ENCODE peak calls at places on chromosomes 13 and 19, in eight cellular contexts. One of them, this sample, is unnamed.
A peak's percentile ranks its signal among the peaks of the same experiment; 100 is the strongest.

GRCh38 chr19:49780861-49781260 is 14.1 kb downstream of the AP2A1 start:
- DNase-seq in IMR-90: no peak
- DNase-seq in heart left ventricle: no peak
- DNase-seq in breast epithelium: no peak
- DNase-seq in suprapubic skin: no peak
- DNase-seq in uterus: no peak
- DNase-seq in prostate gland: no peak
- DNase-seq in H1: no peak
- DNase-seq in this sample: no peak

GRCh38 chr13:104597554-104598240 is 1531.5 kb upstream of the SLC10A2 start:
- DNase-seq in suprapubic skin: no peak
- DNase-seq in prostate gland: no peak
- DNase-seq in breast epithelium: no peak
- DNase-seq in heart left ventricle: no peak
- DNase-seq in H1: no peak
- DNase-seq in IMR-90: no peak
- DNase-seq in uterus: no peak
- DNase-seq in this sample: no peak

GRCh38 chr19:15629003-15629880 is 11.5 kb upstream of the CYP4F3 start:
- DNase-seq in heart left ventricle: peak; percentile 89
- DNase-seq in suprapubic skin: peak; percentile 87
- DNase-seq in prostate gland: peak; percentile 83
- DNase-seq in H1: no peak
- DNase-seq in breast epithelium: peak; percentile 89
- DNase-seq in uterus: peak; percentile 58
- DNase-seq in IMR-90: peak; percentile 19
- DNase-seq in this sample: peak; percentile 92

GRCh38 chr19:2426661-2427322 is 594 bp downstream of the TIMM13 start:
- DNase-seq in H1: no peak
- DNase-seq in IMR-90: peak; percentile 14
- DNase-seq in prostate gland: no peak
- DNase-seq in uterus: no peak
- DNase-seq in heart left ventricle: no peak
- DNase-seq in suprapubic skin: peak; percentile 76
- DNase-seq in breast epithelium: no peak
- DNase-seq in this sample: peak; percentile 53

GRCh38 chr13:36912369-36912768 is 7.7 kb downstream of the SMAD9 start:
- DNase-seq in IMR-90: no peak
- DNase-seq in suprapubic skin: no peak
- DNase-seq in breast epithelium: no peak
- DNase-seq in prostate gland: no peak
- DNase-seq in heart left ventricle: no peak
- DNase-seq in H1: no peak
- DNase-seq in uterus: no peak
- DNase-seq in this sample: no peak

GRCh38 chr13:46101488-46102289 is 3.1 kb downstream of the CPB2 start:
- DNase-seq in prostate gland: no peak
- DNase-seq in H1: no peak
- DNase-seq in suprapubic skin: no peak
- DNase-seq in uterus: no peak
- DNase-seq in heart left ventricle: no peak
- DNase-seq in IMR-90: no peak
- DNase-seq in breast epithelium: no peak
- DNase-seq in this sample: no peak

GRCh38 chr19:13024126-13024957 is 29.1 kb downstream of the NFIX start:
- DNase-seq in H1: no peak
- DNase-seq in suprapubic skin: no peak
- DNase-seq in heart left ventricle: no peak
- DNase-seq in uterus: no peak
- DNase-seq in IMR-90: peak; percentile 45
- DNase-seq in breast epithelium: no peak
- DNase-seq in prostate gland: no peak
- DNase-seq in this sample: no peak

GRCh38 chr19:41416194-41416674 is 10.9 kb downstream of the B3GNT8 start:
- DNase-seq in H1: no peak
- DNase-seq in uterus: no peak
- DNase-seq in breast epithelium: no peak
- DNase-seq in prostate gland: no peak
- DNase-seq in IMR-90: no peak
- DNase-seq in suprapubic skin: no peak
- DNase-seq in heart left ventricle: peak; percentile 42
- DNase-seq in this sample: peak; percentile 91

GRCh38 chr19:18469245-18470107 is 31.5 kb upstream of the ISYNA1 start:
- DNase-seq in breast epithelium: no peak
- DNase-seq in heart left ventricle: peak; percentile 85
- DNase-seq in prostate gland: no peak
- DNase-seq in suprapubic skin: no peak
- DNase-seq in uterus: peak; percentile 65
- DNase-seq in H1: peak; percentile 53
- DNase-seq in IMR-90: peak; percentile 66
- DNase-seq in this sample: peak; percentile 71

GRCh38 chr13:23347601-23348000 is 85.9 kb downstream of the SACS start:
- DNase-seq in IMR-90: no peak
- DNase-seq in suprapubic skin: no peak
- DNase-seq in breast epithelium: no peak
- DNase-seq in heart left ventricle: no peak
- DNase-seq in H1: no peak
- DNase-seq in uterus: no peak
- DNase-seq in prostate gland: no peak
- DNase-seq in this sample: no peak

GRCh38 chr13:73303858-73304257 is 245.1 kb downstream of the KLF5 start:
- DNase-seq in suprapubic skin: no peak
- DNase-seq in prostate gland: no peak
- DNase-seq in heart left ventricle: no peak
- DNase-seq in H1: peak; percentile 13
- DNase-seq in breast epithelium: no peak
- DNase-seq in uterus: no peak
- DNase-seq in IMR-90: peak; percentile 75
- DNase-seq in this sample: no peak

GRCh38 chr13:39835253-39835652 is 179.8 kb downstream of the COG6 start:
- DNase-seq in suprapubic skin: no peak
- DNase-seq in heart left ventricle: no peak
- DNase-seq in uterus: no peak
- DNase-seq in breast epithelium: no peak
- DNase-seq in prostate gland: no peak
- DNase-seq in IMR-90: no peak
- DNase-seq in H1: no peak
- DNase-seq in this sample: no peak

GRCh38 chr19:9580728-9581127 is 3.6 kb downstream of the ZNF121 start:
- DNase-seq in prostate gland: no peak
- DNase-seq in IMR-90: no peak
- DNase-seq in suprapubic skin: no peak
- DNase-seq in breast epithelium: no peak
- DNase-seq in heart left ventricle: no peak
- DNase-seq in uterus: no peak
- DNase-seq in H1: no peak
- DNase-seq in this sample: no peak

GRCh38 chr19:19105365-19106060 is 32.8 kb downstream of the TMEM161A start:
- DNase-seq in IMR-90: no peak
- DNase-seq in breast epithelium: no peak
- DNase-seq in heart left ventricle: no peak
- DNase-seq in H1: no peak
- DNase-seq in suprapubic skin: no peak
- DNase-seq in prostate gland: peak; percentile 39
- DNase-seq in uterus: peak; percentile 84
- DNase-seq in this sample: peak; percentile 69

GRCh38 chr13:33351324-33351723 is 65.8 kb upstream of the STARD13 start:
- DNase-seq in H1: no peak
- DNase-seq in heart left ventricle: no peak
- DNase-seq in IMR-90: peak; percentile 64
- DNase-seq in uterus: no peak
- DNase-seq in prostate gland: no peak
- DNase-seq in breast epithelium: no peak
- DNase-seq in suprapubic skin: no peak
- DNase-seq in this sample: peak; percentile 13

GRCh38 chr13:20090349-20090748 is 70.5 kb downstream of the GJA3 start:
- DNase-seq in breast epithelium: no peak
- DNase-seq in prostate gland: no peak
- DNase-seq in H1: no peak
- DNase-seq in IMR-90: no peak
- DNase-seq in uterus: no peak
- DNase-seq in heart left ventricle: no peak
- DNase-seq in suprapubic skin: no peak
- DNase-seq in this sample: no peak

GRCh38 chr19:35295792-35296462 is 4.0 kb downstream of the MAG start:
- DNase-seq in H1: no peak
- DNase-seq in prostate gland: no peak
- DNase-seq in IMR-90: no peak
- DNase-seq in uterus: no peak
- DNase-seq in suprapubic skin: no peak
- DNase-seq in heart left ventricle: no peak
- DNase-seq in breast epithelium: no peak
- DNase-seq in this sample: peak; percentile 16

GRCh38 chr13:77985866-77986636 is 67.4 kb upstream of the EDNRB start:
- DNase-seq in H1: no peak
- DNase-seq in prostate gland: no peak
- DNase-seq in IMR-90: no peak
- DNase-seq in heart left ventricle: no peak
- DNase-seq in uterus: no peak
- DNase-seq in breast epithelium: no peak
- DNase-seq in suprapubic skin: no peak
- DNase-seq in this sample: no peak

DNA sequence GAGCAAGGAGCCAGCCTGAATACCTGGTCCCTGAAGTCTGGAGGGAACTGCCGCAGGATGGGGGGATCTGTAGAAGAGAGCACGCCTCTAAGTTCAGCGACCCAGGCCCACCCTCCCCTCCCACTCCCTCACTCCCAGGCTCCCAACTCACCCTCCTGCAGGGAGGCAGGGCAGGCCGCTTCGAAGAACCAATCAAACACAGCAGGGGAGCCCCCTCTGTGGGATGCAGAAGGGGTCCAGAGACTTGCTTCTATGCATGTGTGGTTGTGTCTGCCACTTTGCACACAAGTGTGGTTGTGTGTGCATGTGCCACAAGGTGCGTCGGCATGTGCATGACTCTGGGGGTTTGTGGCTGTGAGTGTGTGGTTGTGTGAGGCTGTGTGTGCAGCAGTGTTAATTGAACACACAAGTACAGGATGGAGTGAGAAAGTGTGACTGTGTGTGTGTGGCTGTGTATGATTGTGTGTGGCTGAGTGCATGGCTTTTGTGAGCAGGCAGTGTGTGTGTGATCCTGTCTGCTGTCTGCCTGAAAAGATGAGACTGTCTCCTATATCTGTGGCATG is 1.7 kb downstream of the DENND1C start:
- DNase-seq in uterus: no peak
- DNase-seq in prostate gland: no peak
- DNase-seq in heart left ventricle: no peak
- DNase-seq in breast epithelium: no peak
- DNase-seq in suprapubic skin: no peak
- DNase-seq in IMR-90: no peak
- DNase-seq in H1: no peak
- DNase-seq in this sample: no peak
- H3K4me3 ChIP-seq in uterus: no peak overlapping the region
- H3K4me3 ChIP-seq in prostate gland: no peak overlapping the region
- H3K4me3 ChIP-seq in heart left ventricle: no peak overlapping the region
- H3K4me3 ChIP-seq in breast epithelium: no peak overlapping the region
- H3K4me3 ChIP-seq in suprapubic skin: no peak overlapping the region
- H3K4me3 ChIP-seq in IMR-90: no peak overlapping the region
- H3K4me3 ChIP-seq in H1: no peak overlapping the region
- H3K4me3 ChIP-seq in this sample: no peak overlapping the region

DNA sequence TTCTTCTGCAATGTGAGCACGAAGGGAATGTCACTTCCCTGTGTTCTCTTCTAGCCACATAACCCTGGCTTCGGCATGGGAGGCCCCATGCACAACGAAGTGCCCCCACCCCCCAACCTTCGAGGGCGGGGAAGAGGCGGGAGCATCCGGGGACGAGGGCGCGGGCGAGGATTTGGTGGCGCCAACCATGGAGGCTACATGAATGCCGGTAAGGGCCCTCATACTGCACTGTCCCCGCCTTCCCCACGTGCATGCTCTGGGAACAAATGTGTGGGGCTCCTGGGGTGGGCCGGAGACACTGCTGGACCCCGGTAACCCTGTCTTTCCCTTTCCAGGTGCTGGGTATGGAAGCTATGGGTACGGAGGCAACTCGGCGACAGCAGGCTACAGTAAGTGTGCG is 17.7 kb upstream of the QTRT1 start:
- DNase-seq in H1: no peak
- DNase-seq in heart left ventricle: no peak
- DNase-seq in uterus: no peak
- DNase-seq in IMR-90: no peak
- DNase-seq in prostate gland: no peak
- DNase-seq in breast epithelium: no peak
- DNase-seq in suprapubic skin: no peak
- DNase-seq in this sample: no peak
- TF ChIP-seq POLR2A in H1: no peak
- TF ChIP-seq POLR2A in heart left ventricle: no peak
- TF ChIP-seq POLR2A in uterus: no peak
- TF ChIP-seq POLR2A in IMR-90: no peak
- TF ChIP-seq POLR2A in prostate gland: no peak
- TF ChIP-seq POLR2A in breast epithelium: no peak
- TF ChIP-seq POLR2A in suprapubic skin: no peak
- TF ChIP-seq POLR2A in this sample: no peak

GRCh38 chr13:28322256-28322895 is 172.6 kb downstream of the FLT1 start:
- DNase-seq in heart left ventricle: no peak
- DNase-seq in breast epithelium: no peak
- DNase-seq in IMR-90: peak; percentile 42
- DNase-seq in prostate gland: no peak
- DNase-seq in suprapubic skin: no peak
- DNase-seq in uterus: no peak
- DNase-seq in H1: no peak
- DNase-seq in this sample: no peak
- H3K4me3 ChIP-seq in heart left ventricle: no peak overlapping the region
- H3K4me3 ChIP-seq in breast epithelium: no peak overlapping the region
- H3K4me3 ChIP-seq in IMR-90: no peak overlapping the region
- H3K4me3 ChIP-seq in prostate gland: no peak overlapping the region
- H3K4me3 ChIP-seq in suprapubic skin: no peak overlapping the region
- H3K4me3 ChIP-seq in uterus: no peak overlapping the region
- H3K4me3 ChIP-seq in H1: no peak overlapping the region
- H3K4me3 ChIP-seq in this sample: no peak overlapping the region

GRCh38 chr19:51593138-51593890 is 22.2 kb downstream of the ZNF175 start:
- DNase-seq in uterus: no peak
- DNase-seq in IMR-90: no peak
- DNase-seq in heart left ventricle: no peak
- DNase-seq in breast epithelium: no peak
- DNase-seq in H1: no peak
- DNase-seq in prostate gland: no peak
- DNase-seq in suprapubic skin: no peak
- DNase-seq in this sample: no peak

GRCh38 chr19:51595190-51595589 is 24.1 kb downstream of the ZNF175 start:
- DNase-seq in prostate gland: no peak
- DNase-seq in breast epithelium: no peak
- DNase-seq in IMR-90: no peak
- DNase-seq in suprapubic skin: no peak
- DNase-seq in heart left ventricle: no peak
- DNase-seq in H1: no peak
- DNase-seq in uterus: peak; percentile 24
- DNase-seq in this sample: no peak

GRCh38 chr19:51594774-51595109 is 23.7 kb downstream of the ZNF175 start:
- DNase-seq in uterus: no peak
- DNase-seq in H1: no peak
- DNase-seq in IMR-90: peak; percentile 2
- DNase-seq in prostate gland: no peak
- DNase-seq in breast epithelium: no peak
- DNase-seq in suprapubic skin: no peak
- DNase-seq in heart left ventricle: no peak
- DNase-seq in this sample: no peak

GRCh38 chr19:51595776-51596175 is 24.7 kb downstream of the ZNF175 start:
- DNase-seq in heart left ventricle: no peak
- DNase-seq in H1: no peak
- DNase-seq in breast epithelium: no peak
- DNase-seq in suprapubic skin: no peak
- DNase-seq in uterus: no peak
- DNase-seq in IMR-90: no peak
- DNase-seq in prostate gland: no peak
- DNase-seq in this sample: no peak

GRCh38 chr19:51593969-51594773 is 23.1 kb downstream of the ZNF175 start:
- DNase-seq in breast epithelium: peak; percentile 96
- DNase-seq in suprapubic skin: peak; percentile 98
- DNase-seq in H1: peak; percentile 87
- DNase-seq in IMR-90: peak; percentile 97
- DNase-seq in heart left ventricle: peak; percentile 99
- DNase-seq in prostate gland: peak; percentile 98
- DNase-seq in uterus: peak; percentile 98
- DNase-seq in this sample: peak; percentile 99
- TF ChIP-seq POLR2A in breast epithelium: no peak
- TF ChIP-seq POLR2A in suprapubic skin: no peak
- TF ChIP-seq POLR2A in H1: no peak
- TF ChIP-seq POLR2A in IMR-90: no peak
- TF ChIP-seq POLR2A in heart left ventricle: peak; percentile 52
- TF ChIP-seq POLR2A in prostate gland: no peak
- TF ChIP-seq POLR2A in uterus: no peak
- TF ChIP-seq POLR2A in this sample: no peak

This sample was measured in transverse colon.